ENCODE peak calls at places on chromosomes 13 and 19, in seven cellular contexts. G is HFF-Myc, W is ovary, O is uterus, C is dorsolateral prefrontal cortex, Z is vagina, Y is cardiac muscle cell. L is an unnamed sample.

GRCh38 chr19:18046066-18046718 is 38.2 kb downstream of the ARRDC2 start:
- DNase-seq in G (peak; percentile 78), W (no peak), O (peak; percentile 24), C (no peak), Z (no peak), Y (peak; percentile 55), L (peak; percentile 41)

GRCh38 chr19:7888145-7888825 is at the start of gene LRRC8E:
- DNase-seq in G (no peak), W (peak; percentile 33), O (no peak), C (no peak), Z (no peak), Y (peak; percentile 76), L (no peak)

GRCh38 chr19:35704218-35704617 is at the start of gene ZBTB32:
- DNase-seq in G (peak; percentile 14), W (peak; percentile 28), O (no peak), C (no peak), Z (no peak), Y (peak; percentile 69), L (no peak)

GRCh38 chr19:36215276-36216171 is 618 bp downstream of the ZNF146 start:
- DNase-seq in G (no peak), W (no peak), O (no peak), C (no peak), Z (no peak), Y (peak; percentile 60), L (peak; percentile 1)

GRCh38 chr13:77820431-77821149 is 98.0 kb downstream of the EDNRB start:
- DNase-seq in G (no peak), W (no peak), O (no peak), C (no peak), Z (no peak), Y (no peak), L (no peak)

GRCh38 chr13:103961129-103961528 is 894.9 kb upstream of the SLC10A2 start:
- DNase-seq in G (no peak), W (no peak), O (no peak), C (no peak), Z (no peak), Y (no peak), L (no peak)

GRCh38 chr13:80251403-80251802 is 89.5 kb downstream of the SPRY2 start:
- DNase-seq in G (peak; percentile 59), W (no peak), O (no peak), C (no peak), Z (no peak), Y (peak; percentile 60), L (no peak)

GRCh38 chr13:112837371-112838037 is 131.5 kb upstream of the MCF2L start:
- DNase-seq in G (no peak), W (no peak), O (no peak), C (peak; percentile 72), Z (no peak), Y (peak; percentile 19), L (no peak)

GRCh38 chr19:47473336-47473735 is 1.6 kb upstream of the SLC8A2 start:
- DNase-seq in G (no peak), W (no peak), O (no peak), C (no peak), Z (no peak), Y (no peak), L (no peak)

GRCh38 chr13:64680739-64681138 is 2549.4 kb downstream of the PCDH9 start:
- DNase-seq in G (no peak), W (no peak), O (no peak), C (no peak), Z (no peak), Y (no peak), L (no peak)

GRCh38 chr19:10152100-10152499 is 32.4 kb upstream of the EIF3G start:
- DNase-seq in G (no peak), W (no peak), O (no peak), C (no peak), Z (no peak), Y (no peak), L (no peak)

GRCh38 chr19:10159610-10160009 is 35.1 kb downstream of the DNMT1 start:
- DNase-seq in G (no peak), W (no peak), O (no peak), C (no peak), Z (no peak), Y (no peak), L (no peak)

GRCh38 chr19:10158071-10158470 is 36.7 kb downstream of the DNMT1 start:
- DNase-seq in G (no peak), W (no peak), O (no peak), C (no peak), Z (no peak), Y (no peak), L (no peak)

GRCh38 chr19:10158485-10158884 is 36.3 kb downstream of the DNMT1 start:
- DNase-seq in G (no peak), W (no peak), O (no peak), C (no peak), Z (no peak), Y (no peak), L (no peak)

DNA sequence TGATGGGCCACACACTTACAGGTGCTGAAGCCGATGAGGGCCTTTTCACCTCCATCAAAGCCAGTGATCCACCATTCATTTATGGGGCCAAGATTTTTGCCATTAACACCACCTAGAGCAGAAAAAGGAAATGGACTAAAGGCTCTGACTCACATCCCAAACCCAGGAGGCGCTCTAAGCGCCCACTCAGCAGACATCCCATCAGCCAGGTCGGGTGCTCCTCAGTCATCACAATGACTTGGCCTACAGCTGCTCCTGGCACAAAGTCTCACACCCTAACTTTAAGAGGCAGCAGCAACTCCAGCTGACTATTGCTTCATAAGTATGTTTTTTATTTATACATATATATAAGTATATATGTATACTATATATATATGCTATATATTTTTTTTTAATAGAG is 36.1 kb upstream of the EIF3G start:
- DNase-seq in G (no peak), W (no peak), O (no peak), C (no peak), Z (no peak), Y (peak; percentile 8), L (no peak)
- TF ChIP-seq CTCF in G (no peak), W (no peak), O (no peak), C (no peak), Z (no peak), Y (peak; percentile 3), L (no peak)

DNA sequence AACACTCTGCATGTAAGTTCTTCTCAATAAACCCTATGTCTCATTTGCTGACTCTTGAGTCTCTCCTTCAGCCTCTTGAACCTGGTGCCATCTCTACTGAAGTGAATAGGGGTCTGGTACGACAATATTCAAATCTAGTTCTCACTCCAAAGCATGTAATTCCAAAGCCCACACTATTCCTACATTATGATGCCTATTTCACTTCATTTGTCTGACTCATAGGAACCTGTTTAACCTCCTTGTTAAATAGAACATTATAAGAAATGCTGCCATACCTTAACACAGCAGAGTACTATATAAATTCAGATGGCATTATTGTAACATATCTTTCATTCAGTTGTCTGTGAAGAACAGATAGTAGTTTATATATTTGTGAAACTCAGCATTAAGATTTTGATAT is 67.1 kb downstream of the STARD13 start:
- DNase-seq in G (no peak), W (no peak), O (no peak), C (no peak), Z (no peak), Y (no peak), L (no peak)
- H3K4me3 ChIP-seq in G (no peak overlapping the region), W (no peak overlapping the region), O (no peak overlapping the region), C (no peak overlapping the region), Z (no peak overlapping the region), Y (no peak overlapping the region), L (no peak overlapping the region)

DNA sequence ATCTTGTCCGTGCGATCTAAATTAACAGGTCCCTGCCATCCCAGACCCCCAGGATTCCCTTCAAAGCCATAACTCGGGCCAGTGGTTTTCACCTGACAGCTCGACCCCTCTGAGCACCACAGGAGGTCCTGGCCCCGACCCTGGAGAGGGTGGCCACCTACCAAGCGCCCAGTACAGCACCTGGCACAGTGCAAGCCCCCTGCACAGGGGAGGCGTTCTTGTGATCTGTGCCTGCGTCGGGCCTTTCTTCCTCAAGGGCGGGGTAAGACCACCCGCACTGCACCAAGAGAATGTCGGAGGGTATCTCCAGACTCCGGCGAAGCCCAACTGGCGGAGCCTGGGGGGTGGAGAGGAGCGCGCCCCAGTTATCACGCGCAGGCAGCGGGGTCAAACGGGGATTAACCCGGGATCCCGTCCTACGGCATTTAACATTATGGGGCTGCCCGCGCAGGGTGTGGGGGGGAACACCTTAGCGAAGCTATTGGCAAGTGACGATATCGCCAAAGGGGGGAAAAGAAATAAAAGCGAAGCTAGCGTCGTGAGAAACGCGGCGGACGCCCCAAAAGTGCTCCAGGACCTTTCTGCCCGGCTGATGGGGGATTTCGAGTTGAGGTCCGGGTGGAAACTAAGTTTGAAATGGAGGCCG is 1.3 kb upstream of the HNRNPL start:
- DNase-seq in G (no peak), W (peak; percentile 78), O (peak; percentile 48), C (no peak), Z (no peak), Y (no peak), L (no peak)
- TF ChIP-seq CTCF in G (no peak), W (no peak), O (no peak), C (no peak), Z (no peak), Y (no peak), L (no peak)

GRCh38 chr13:100633461-100633860 is 41.1 kb downstream of the TMTC4 start:
- DNase-seq in G (no peak), W (no peak), O (no peak), C (no peak), Z (no peak), Y (peak; percentile 60), L (peak; percentile 70)
- H3K4me3 ChIP-seq in G (no peak overlapping the region), W (no peak overlapping the region), O (no peak overlapping the region), C (peak overlapping the region; percentile 52), Z (no peak overlapping the region), Y (no peak overlapping the region), L (no peak overlapping the region)

GRCh38 chr13:38970380-38971051 is 20.1 kb downstream of the STOML3 start:
- DNase-seq in G (no peak), W (no peak), O (no peak), C (no peak), Z (no peak), Y (no peak), L (no peak)
- TF ChIP-seq CTCF in G (no peak), W (no peak), O (no peak), C (no peak), Z (no peak), Y (no peak), L (no peak)

GRCh38 chr19:10292206-10292788 is 2.5 kb downstream of the ICAM5 start:
- DNase-seq in G (peak; percentile 56), W (peak; percentile 67), O (peak; percentile 53), C (peak; percentile 86), Z (peak; percentile 91), Y (peak; percentile 85), L (no peak)

GRCh38 chr19:10292789-10293636 is 3.3 kb downstream of the ICAM5 start:
- DNase-seq in G (no peak), W (no peak), O (no peak), C (no peak), Z (no peak), Y (no peak), L (no peak)

GRCh38 chr19:10290439-10290875 is 705 bp downstream of the ICAM5 start:
- DNase-seq in G (no peak), W (peak; percentile 35), O (no peak), C (no peak), Z (peak; percentile 92), Y (no peak), L (no peak)

GRCh38 chr19:10290876-10291553 is 1.3 kb downstream of the ICAM5 start:
- DNase-seq in G (no peak), W (peak; percentile 53), O (peak; percentile 36), C (peak; percentile 79), Z (peak; percentile 96), Y (peak; percentile 54), L (no peak)

GRCh38 chr19:10291554-10292205 is 1.9 kb downstream of the ICAM5 start:
- DNase-seq in G (no peak), W (no peak), O (no peak), C (no peak), Z (no peak), Y (no peak), L (no peak)
- H3K4me3 ChIP-seq in G (peak overlapping the region; percentile 49), W (peak overlapping the region; percentile 24), O (peak overlapping the region; percentile 13), C (peak overlapping the region; percentile 48), Z (peak overlapping the region; percentile 56), Y (peak overlapping the region; percentile 50), L (peak overlapping the region; percentile 59)